ENCODE peak calls at places on chromosome 7, in six cellular contexts. Q, H, N, G, C and Y are unnamed samples.

GRCh38 chr7:66950311-66950710 is 29.3 kb downstream of the TMEM248 start:
- DNase-seq in Q (no peak), H (no peak), N (no peak), G (no peak), C (no peak), Y (no peak)

GRCh38 chr7:132544025-132544424 is 32.2 kb downstream of the PLXNA4 start:
- DNase-seq in Q (no peak), H (no peak), N (no peak), G (no peak), C (no peak), Y (no peak)

GRCh38 chr7:37208528-37208927 is 240.1 kb downstream of the ELMO1 start:
- DNase-seq in Q (peak; percentile 24), H (peak; percentile 15), N (peak; percentile 26), G (peak; percentile 53), C (no peak), Y (no peak)

GRCh38 chr7:105808703-105809590 is 67.5 kb downstream of the ATXN7L1 start:
- DNase-seq in Q (peak; percentile 54), H (no peak), N (peak; percentile 99), G (no peak), C (no peak), Y (peak; percentile 48)

GRCh38 chr7:113159746-113160339 is 41.5 kb upstream of the SMIM30 start:
- DNase-seq in Q (no peak), H (peak; percentile 57), N (no peak), G (peak; percentile 30), C (peak; percentile 31), Y (no peak)

GRCh38 chr7:146660839-146661238 is 544.2 kb downstream of the CNTNAP2 start:
- DNase-seq in Q (no peak), H (no peak), N (no peak), G (no peak), C (no peak), Y (no peak)

GRCh38 chr7:99312316-99313203 is 13.1 kb upstream of the ARPC1A start:
- DNase-seq in Q (peak; percentile 47), H (peak; percentile 81), N (peak; percentile 35), G (peak; percentile 68), C (no peak), Y (no peak)

GRCh38 chr7:107007892-107008287 is 36.6 kb upstream of the PRKAR2B start:
- DNase-seq in Q (no peak), H (no peak), N (no peak), G (no peak), C (no peak), Y (no peak)

GRCh38 chr7:112654322-112655216 is 135.6 kb downstream of the TMEM168 start:
- DNase-seq in Q (no peak), H (no peak), N (no peak), G (no peak), C (no peak), Y (no peak)

GRCh38 chr7:7512861-7513597 is 22.6 kb downstream of the COL28A1 start:
- DNase-seq in Q (no peak), H (no peak), N (no peak), G (no peak), C (no peak), Y (no peak)

GRCh38 chr7:129495987-129496386 is 6.3 kb upstream of the SMKR1 start:
- DNase-seq in Q (no peak), H (no peak), N (no peak), G (no peak), C (no peak), Y (no peak)

GRCh38 chr7:23470290-23471089 is at the start of gene IGF2BP3:
- DNase-seq in Q (no peak), H (peak; percentile 62), N (peak; percentile 87), G (peak; percentile 91), C (peak; percentile 91), Y (no peak)

GRCh38 chr7:27314111-27314510 is 71.5 kb downstream of the EVX1 start:
- DNase-seq in Q (no peak), H (no peak), N (no peak), G (no peak), C (no peak), Y (no peak)

GRCh38 chr7:108146070-108146842 is 16.1 kb upstream of the LAMB4 start:
- DNase-seq in Q (no peak), H (peak; percentile 61), N (peak; percentile 12), G (peak; percentile 72), C (peak; percentile 39), Y (no peak)

GRCh38 chr7:44633254-44634186 is 27.1 kb downstream of the OGDH start:
- DNase-seq in Q (no peak), H (no peak), N (peak; percentile 88), G (no peak), C (no peak), Y (peak; percentile 38)

GRCh38 chr7:135189961-135190360 is 19.5 kb upstream of the CYREN start:
- DNase-seq in Q (no peak), H (no peak), N (no peak), G (no peak), C (no peak), Y (no peak)

GRCh38 chr7:143038635-143039034 is 11.7 kb upstream of the OR9A2 start:
- DNase-seq in Q (no peak), H (no peak), N (no peak), G (no peak), C (no peak), Y (no peak)

GRCh38 chr7:135282621-135283295 is 49.1 kb downstream of the STRA8 start:
- DNase-seq in Q (no peak), H (no peak), N (no peak), G (no peak), C (no peak), Y (no peak)

GRCh38 chr7:158366916-158367633 is 220.5 kb downstream of the PTPRN2 start:
- DNase-seq in Q (no peak), H (no peak), N (no peak), G (no peak), C (no peak), Y (no peak)

GRCh38 chr7:133121175-133121844 is 39.4 kb upstream of the CHCHD3 start:
- DNase-seq in Q (no peak), H (no peak), N (no peak), G (no peak), C (no peak), Y (no peak)

GRCh38 chr7:18614841-18615240 is 119.3 kb downstream of the HDAC9 start:
- DNase-seq in Q (no peak), H (no peak), N (no peak), G (no peak), C (no peak), Y (no peak)

GRCh38 chr7:22477876-22478450 is 22.0 kb downstream of the STEAP1B start:
- DNase-seq in Q (no peak), H (no peak), N (no peak), G (no peak), C (no peak), Y (no peak)

GRCh38 chr7:112484671-112485097 is 3.9 kb downstream of the LSMEM1 start:
- DNase-seq in Q (no peak), H (no peak), N (no peak), G (peak; percentile 68), C (no peak), Y (no peak)

GRCh38 chr7:4838626-4839334 is 23.1 kb downstream of the PAPOLB start:
- DNase-seq in Q (no peak), H (no peak), N (no peak), G (no peak), C (no peak), Y (no peak)
- TF ChIP-seq POLR2AphosphoS5 in Q (no peak), H (no peak), N (no peak), G (no peak), C (no peak), Y (no peak)

GRCh38 chr7:33727415-33727814 is 177.9 kb upstream of the BMPER start:
- DNase-seq in Q (no peak), H (no peak), N (no peak), G (no peak), C (no peak), Y (no peak)

GRCh38 chr7:33732462-33732861 is 172.9 kb upstream of the BMPER start:
- DNase-seq in Q (no peak), H (no peak), N (no peak), G (peak; percentile 15), C (no peak), Y (no peak)

GRCh38 chr7:33733865-33734650 is 171.3 kb upstream of the BMPER start:
- DNase-seq in Q (no peak), H (no peak), N (no peak), G (no peak), C (no peak), Y (no peak)

GRCh38 chr7:33728779-33729646 is 176.3 kb upstream of the BMPER start:
- DNase-seq in Q (no peak), H (no peak), N (no peak), G (no peak), C (no peak), Y (no peak)

GRCh38 chr7:33730958-33731357 is 174.4 kb upstream of the BMPER start:
- DNase-seq in Q (no peak), H (no peak), N (no peak), G (no peak), C (no peak), Y (no peak)
- TF ChIP-seq POLR2A in Q (no peak), H (no peak), N (no peak), G (no peak), C (no peak), Y (no peak)

GRCh38 chr7:47719675-47720074 is 137.8 kb upstream of the TNS3 start:
- DNase-seq in Q (no peak), H (no peak), N (no peak), G (no peak), C (no peak), Y (no peak)

GRCh38 chr7:47722126-47722525 is 140.2 kb upstream of the TNS3 start:
- DNase-seq in Q (no peak), H (no peak), N (no peak), G (no peak), C (no peak), Y (no peak)

GRCh38 chr7:47720907-47721244 is 139.0 kb upstream of the TNS3 start:
- DNase-seq in Q (no peak), H (no peak), N (no peak), G (no peak), C (no peak), Y (no peak)

GRCh38 chr7:47721670-47722069 is 139.8 kb upstream of the TNS3 start:
- DNase-seq in Q (no peak), H (peak; percentile 25), N (no peak), G (no peak), C (no peak), Y (no peak)

DNA sequence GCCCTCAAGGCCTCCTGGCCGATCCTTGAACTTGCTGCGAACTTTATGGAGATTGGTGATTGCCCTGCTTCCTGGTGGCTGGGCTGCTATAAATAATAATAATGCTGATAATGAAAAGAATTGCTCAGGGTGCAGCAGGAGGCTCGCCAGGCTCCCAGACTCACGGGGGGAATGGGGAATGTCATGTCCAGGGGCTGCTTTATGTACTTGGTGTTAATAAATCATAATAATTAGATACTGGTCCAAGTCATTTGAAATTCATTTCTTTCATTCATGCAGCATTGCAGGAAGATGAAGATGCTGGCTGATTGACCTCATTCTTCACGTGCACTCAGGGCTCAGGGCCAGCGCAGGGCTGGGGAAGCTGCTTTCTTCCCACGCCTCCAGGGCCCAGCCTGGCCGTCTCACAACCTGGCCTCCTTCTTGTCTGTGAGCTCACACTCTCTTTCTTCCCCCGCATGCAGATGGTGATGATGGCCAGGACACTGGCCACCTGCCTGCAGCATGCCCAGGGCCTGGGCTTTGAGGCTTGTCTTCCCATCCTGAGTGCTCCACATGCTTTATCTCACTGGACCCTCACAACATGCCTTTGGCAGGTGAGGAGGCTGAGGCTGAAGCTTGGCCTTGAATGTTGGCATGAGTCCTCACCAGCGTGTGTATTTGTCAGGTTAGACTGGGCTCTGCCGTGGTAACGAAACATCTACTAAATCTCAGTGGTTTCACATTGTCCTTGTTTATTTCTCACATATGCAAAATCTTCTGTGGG is 138.4 kb upstream of the TNS3 start:
- DNase-seq in Q (no peak), H (no peak), N (no peak), G (no peak), C (no peak), Y (no peak)
- TF ChIP-seq TAF1 in Q (no peak), H (no peak), N (no peak), G (no peak), C (no peak), Y (no peak)

GRCh38 chr7:150450491-150450992 is at the start of gene GIMAP8:
- DNase-seq in Q (peak; percentile 36), H (peak; percentile 8), N (no peak), G (no peak), C (no peak), Y (no peak)
- TF ChIP-seq POLR2AphosphoS5 in Q (no peak), H (no peak), N (no peak), G (no peak), C (no peak), Y (no peak)